ENCODE peak calls at places on chromosomes 2 and 18, in eight cellular contexts. C is NCI-H1092; Q is kidney glomerular epithelial cell; G is NCI-H774; R is colonic mucosa; J is RKO; H is adrenal gland; B is CD4-positive, alpha-beta memory T cell. T is an unnamed sample.

GRCh38 chr2:65710779-65711295 is 278.4 kb upstream of the SPRED2 start:
- DNase-seq in C (no peak), Q (peak), G (no peak), R (no peak), J (peak), H (no peak), B (no peak), T (no peak)

GRCh38 chr2:131413785-131414184 is 49.8 kb upstream of the RAB6D start:
- DNase-seq in C (no peak), Q (no peak), G (no peak), R (no peak), J (no peak), H (no peak), B (no peak), T (no peak)

GRCh38 chr2:71101656-71102055 is 28.4 kb downstream of the MCEE start:
- DNase-seq in C (no peak), Q (no peak), G (no peak), R (no peak), J (no peak), H (no peak), B (no peak), T (no peak)

GRCh38 chr18:79928563-79928960 is 22.9 kb downstream of the SLC66A2 start:
- DNase-seq in C (no peak), Q (no peak), G (no peak), R (no peak), J (no peak), H (peak), B (no peak), T (no peak)

GRCh38 chr18:57797209-57797651 is 5.9 kb downstream of the ATP8B1 start:
- DNase-seq in C (peak), Q (no peak), G (peak), R (peak), J (no peak), H (no peak), B (no peak), T (no peak)

GRCh38 chr18:26574958-26575864 is 26.9 kb upstream of the KCTD1 start:
- DNase-seq in C (no peak), Q (peak), G (no peak), R (peak), J (no peak), H (peak), B (no peak), T (no peak)

GRCh38 chr2:15191801-15192200 is 369.3 kb downstream of the NBAS start:
- DNase-seq in C (no peak), Q (no peak), G (no peak), R (no peak), J (no peak), H (no peak), B (no peak), T (no peak)

GRCh38 chr18:3005462-3005861 is 7.5 kb downstream of the LPIN2 start:
- DNase-seq in C (no peak), Q (no peak), G (no peak), R (no peak), J (no peak), H (no peak), B (no peak), T (no peak)

GRCh38 chr2:46126571-46126970 is 170.6 kb upstream of the EPAS1 start:
- DNase-seq in C (no peak), Q (no peak), G (no peak), R (no peak), J (no peak), H (no peak), B (no peak), T (no peak)

GRCh38 chr2:113060396-113060795 is 1.4 kb downstream of the IL36RN start:
- DNase-seq in C (no peak), Q (no peak), G (no peak), R (peak), J (no peak), H (no peak), B (no peak), T (no peak)

GRCh38 chr2:3169106-3169870 is 208.3 kb downstream of the EIPR1 start:
- DNase-seq in C (no peak), Q (peak), G (no peak), R (no peak), J (peak), H (no peak), B (no peak), T (no peak)

GRCh38 chr2:20465716-20466391 is 19.0 kb downstream of the RHOB start:
- DNase-seq in C (no peak), Q (no peak), G (peak), R (no peak), J (no peak), H (peak), B (no peak), T (no peak)

GRCh38 chr2:78029392-78029995 is 507.3 kb upstream of the LRRTM4 start:
- DNase-seq in C (no peak), Q (no peak), G (no peak), R (no peak), J (no peak), H (no peak), B (no peak), T (no peak)